ENCODE peak calls at places on chromosomes 1 and 21, in seven cellular contexts. P is AG09309; K is CD4-positive, alpha-beta T cell; G is cardiac muscle cell; Q is CD8-positive, alpha-beta T cell; U is HCT116; A is cardiac fibroblast. M is an unnamed sample.

GRCh38 chr1:210736681-210737080 is 397.3 kb downstream of the KCNH1 start:
- DNase-seq in P (no peak), K (no peak), G (no peak), Q (no peak), U (no peak), A (no peak), M (no peak)

GRCh38 chr1:228349701-228350171 is 56.9 kb downstream of the TRIM11 start:
- DNase-seq in P (no peak), K (no peak), G (no peak), Q (no peak), U (no peak), A (no peak), M (no peak)

GRCh38 chr1:216005916-216006315 is 417.3 kb downstream of the USH2A start:
- DNase-seq in P (no peak), K (no peak), G (no peak), Q (no peak), U (no peak), A (peak), M (no peak)

GRCh38 chr1:51679435-51679834 is 62.5 kb downstream of the OSBPL9 start:
- DNase-seq in P (no peak), K (no peak), G (no peak), Q (no peak), U (no peak), A (no peak), M (no peak)

GRCh38 chr1:161910516-161911077 is 113.1 kb downstream of the OLFML2B start:
- DNase-seq in P (no peak), K (no peak), G (no peak), Q (no peak), U (no peak), A (peak), M (no peak)

GRCh38 chr1:206753141-206753540 is 17.4 kb upstream of the IL19 start:
- DNase-seq in P (no peak), K (no peak), G (no peak), Q (no peak), U (no peak), A (no peak), M (no peak)

GRCh38 chr21:36589352-36589971 is 109.5 kb upstream of the SIM2 start:
- DNase-seq in P (no peak), K (no peak), G (no peak), Q (no peak), U (peak), A (peak), M (no peak)

GRCh38 chr1:3164671-3165070 is 95.7 kb downstream of the PRDM16 start:
- DNase-seq in P (no peak), K (no peak), G (no peak), Q (no peak), U (no peak), A (no peak), M (no peak)

GRCh38 chr1:101371259-101371658 is 134.4 kb downstream of the S1PR1 start:
- DNase-seq in P (no peak), K (no peak), G (no peak), Q (no peak), U (peak), A (peak), M (no peak)

GRCh38 chr1:155466996-155467395 is 95.6 kb downstream of the ASH1L start:
- DNase-seq in P (no peak), K (no peak), G (no peak), Q (no peak), U (no peak), A (peak), M (no peak)

GRCh38 chr1:1040004-1040991 is 20.4 kb downstream of the AGRN start:
- DNase-seq in P (peak), K (peak), G (peak), Q (peak), U (peak), A (peak), M (peak)

GRCh38 chr1:26409191-26409751 is 1.3 kb upstream of the LIN28A start:
- DNase-seq in P (no peak), K (no peak), G (peak), Q (no peak), U (no peak), A (no peak), M (peak)

GRCh38 chr1:200659269-200659668 is 10.4 kb downstream of the DDX59 start:
- DNase-seq in P (no peak), K (no peak), G (no peak), Q (no peak), U (peak), A (no peak), M (no peak)

GRCh38 chr21:16535100-16535418 is 805.3 kb downstream of the USP25 start:
- DNase-seq in P (peak), K (no peak), G (no peak), Q (no peak), U (no peak), A (peak), M (no peak)

GRCh38 chr1:113870778-113871177 is 734 bp downstream of the PTPN22 start:
- DNase-seq in P (no peak), K (no peak), G (no peak), Q (no peak), U (no peak), A (no peak), M (no peak)

GRCh38 chr1:233217832-233218231 is 77.7 kb downstream of the PCNX2 start:
- DNase-seq in P (no peak), K (no peak), G (no peak), Q (no peak), U (no peak), A (no peak), M (no peak)

GRCh38 chr1:196502437-196502836 is 105.8 kb downstream of the KCNT2 start:
- DNase-seq in P (no peak), K (no peak), G (no peak), Q (no peak), U (no peak), A (no peak), M (no peak)

GRCh38 chr1:44073528-44073927 is 42.3 kb upstream of the SLC6A9 start:
- DNase-seq in P (no peak), K (no peak), G (no peak), Q (no peak), U (no peak), A (no peak), M (no peak)

GRCh38 chr1:233631810-233632375 is 18.0 kb downstream of the KCNK1 start:
- DNase-seq in P (no peak), K (no peak), G (no peak), Q (no peak), U (no peak), A (no peak), M (no peak)

GRCh38 chr1:116708255-116708900 is 40.8 kb upstream of the IGSF3 start:
- DNase-seq in P (no peak), K (no peak), G (no peak), Q (no peak), U (no peak), A (no peak), M (no peak)

GRCh38 chr21:45333583-45334121 is 46.0 kb upstream of the POFUT2 start:
- DNase-seq in P (no peak), K (no peak), G (no peak), Q (no peak), U (no peak), A (no peak), M (no peak)

GRCh38 chr21:45153358-45154318 is 79.3 kb downstream of the ADARB1 start:
- DNase-seq in P (no peak), K (no peak), G (no peak), Q (no peak), U (no peak), A (no peak), M (no peak)

GRCh38 chr1:42914092-42914625 is 44.5 kb downstream of the SLC2A1 start:
- DNase-seq in P (no peak), K (no peak), G (no peak), Q (no peak), U (no peak), A (no peak), M (no peak)

GRCh38 chr1:41859686-41860085 is 59.0 kb downstream of the HIVEP3 start:
- DNase-seq in P (no peak), K (no peak), G (no peak), Q (no peak), U (no peak), A (no peak), M (no peak)

GRCh38 chr1:55288245-55288644 is 73.1 kb upstream of the USP24 start:
- DNase-seq in P (no peak), K (no peak), G (no peak), Q (no peak), U (no peak), A (no peak), M (no peak)

GRCh38 chr1:55287732-55288131 is 72.6 kb upstream of the USP24 start:
- DNase-seq in P (no peak), K (no peak), G (no peak), Q (no peak), U (no peak), A (no peak), M (no peak)

GRCh38 chr1:55286851-55287602 is 71.9 kb upstream of the USP24 start:
- DNase-seq in P (no peak), K (no peak), G (no peak), Q (no peak), U (no peak), A (peak), M (no peak)

GRCh38 chr1:55289042-55289441 is 73.9 kb upstream of the USP24 start:
- DNase-seq in P (no peak), K (no peak), G (no peak), Q (no peak), U (no peak), A (no peak), M (no peak)

GRCh38 chr1:55289614-55290013 is 74.5 kb upstream of the USP24 start:
- DNase-seq in P (no peak), K (no peak), G (no peak), Q (no peak), U (no peak), A (no peak), M (no peak)
- TF ChIP-seq CTCF in P (no peak), K (no peak), G (no peak), Q (no peak), U (no peak), A (peak), M (no peak)

DNA sequence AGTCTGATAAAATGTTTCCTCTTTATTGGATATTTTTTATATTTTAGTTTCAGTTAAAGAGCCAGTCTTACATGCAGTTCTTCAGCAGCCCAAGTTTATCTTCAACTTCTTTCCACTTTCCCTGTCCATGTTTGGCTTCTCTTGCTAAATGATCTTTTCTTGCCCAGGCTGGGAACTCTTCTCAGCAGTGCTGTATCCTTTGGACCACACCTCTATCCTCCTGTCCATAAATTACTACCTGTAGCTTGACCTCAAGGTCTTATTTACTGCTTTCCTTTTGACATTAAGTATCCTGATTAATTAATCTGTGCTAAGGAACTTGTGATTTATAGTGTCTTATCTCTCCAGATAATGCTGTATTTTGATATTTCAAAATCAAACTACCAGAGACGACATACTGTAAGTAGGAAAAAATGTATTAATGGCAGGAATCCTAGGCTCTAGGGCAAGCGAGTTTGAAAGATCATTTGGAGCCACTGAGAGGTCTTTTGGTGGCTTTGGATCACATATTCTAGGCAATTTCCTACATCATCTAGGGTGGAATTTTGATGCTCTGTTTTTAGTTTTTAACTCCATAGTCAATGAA is 20.5 kb upstream of the PDC start:
- DNase-seq in P (no peak), K (no peak), G (no peak), Q (no peak), U (no peak), A (no peak), M (no peak)
- TF ChIP-seq CTCF in P (no peak), K (no peak), G (no peak), Q (no peak), U (no peak), A (no peak), M (no peak)

DNA sequence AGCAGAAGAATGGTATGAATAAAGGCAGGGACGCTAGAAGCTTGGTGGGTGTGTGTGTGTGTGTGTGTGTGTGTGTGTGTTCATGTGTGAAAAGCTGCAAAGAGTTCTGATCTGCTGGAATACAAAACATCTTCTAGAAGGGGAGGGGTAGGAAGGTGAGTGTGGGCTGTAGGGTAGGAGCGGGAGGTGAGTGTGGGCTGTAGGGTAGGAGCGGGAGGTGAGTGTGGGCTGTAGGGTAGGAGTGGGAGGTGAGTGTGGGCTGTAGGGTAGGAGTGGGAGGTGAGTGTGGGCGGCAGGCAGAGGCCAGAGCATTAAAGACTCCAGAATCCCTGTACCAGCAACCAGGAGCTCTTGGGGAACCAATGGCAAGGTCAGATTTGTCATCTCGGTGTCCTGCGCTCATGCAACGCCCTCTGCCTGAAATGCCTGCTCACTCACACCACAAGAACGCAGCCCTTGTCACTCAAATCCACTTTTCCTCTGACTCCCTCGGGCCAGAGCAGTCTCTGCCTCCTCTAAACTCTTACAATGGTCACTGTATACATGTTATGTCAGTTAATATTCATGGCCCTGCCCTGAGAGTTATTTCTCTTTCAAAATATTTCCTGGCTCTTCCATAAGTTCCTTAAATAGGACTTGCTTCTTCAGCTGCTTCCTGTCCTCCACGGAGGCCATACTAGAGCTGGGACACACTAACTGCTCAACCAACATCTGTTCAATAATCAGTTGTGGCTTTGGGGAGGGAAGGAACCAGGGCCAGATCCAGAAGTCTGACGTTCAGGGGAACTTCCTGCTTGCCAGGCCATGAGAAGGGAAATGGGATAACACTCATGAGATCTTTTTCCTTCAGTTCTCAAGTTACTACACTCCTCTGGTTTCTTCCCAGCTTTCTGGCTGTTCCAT is 53.6 kb upstream of the ZNF644 start:
- DNase-seq in P (no peak), K (no peak), G (no peak), Q (no peak), U (no peak), A (no peak), M (no peak)
- TF ChIP-seq CTCF in P (no peak), K (no peak), G (no peak), Q (no peak), U (no peak), A (no peak), M (no peak)

GRCh38 chr1:23554481-23555224 is 4.6 kb downstream of the ID3 start:
- DNase-seq in P (no peak), K (peak), G (peak), Q (peak), U (peak), A (peak), M (peak)

GRCh38 chr1:23556661-23557470 is 2.4 kb downstream of the ID3 start:
- DNase-seq in P (peak), K (no peak), G (peak), Q (peak), U (peak), A (peak), M (no peak)

GRCh38 chr1:23553896-23554480 is 5.3 kb downstream of the ID3 start:
- DNase-seq in P (no peak), K (no peak), G (no peak), Q (no peak), U (no peak), A (no peak), M (no peak)

GRCh38 chr1:23555949-23556640 is 3.2 kb downstream of the ID3 start:
- DNase-seq in P (peak), K (no peak), G (peak), Q (no peak), U (peak), A (peak), M (no peak)

GRCh38 chr1:23555225-23555801 is 4.0 kb downstream of the ID3 start:
- DNase-seq in P (no peak), K (no peak), G (peak), Q (no peak), U (no peak), A (peak), M (no peak)
- TF ChIP-seq CTCF in P (no peak), K (no peak), G (no peak), Q (no peak), U (no peak), A (no peak), M (peak)

DNA sequence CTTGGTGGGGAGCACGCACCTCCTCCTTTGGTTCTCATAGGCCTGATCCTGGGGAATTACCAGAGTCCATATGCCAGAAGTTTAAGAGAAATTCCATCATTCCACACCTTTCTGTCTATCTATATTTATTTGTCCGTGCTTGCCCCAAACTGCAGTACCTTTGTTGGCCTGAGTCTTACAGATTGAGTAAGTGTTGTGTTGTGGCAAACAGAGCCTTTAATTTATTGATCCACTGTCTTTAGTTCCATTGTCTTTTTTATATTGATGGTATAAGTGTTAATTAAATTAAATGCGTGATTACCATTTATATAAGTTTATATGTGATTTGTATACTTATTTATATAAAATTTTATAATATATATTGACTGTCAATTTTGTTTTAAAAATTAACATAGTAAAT is 4.9 kb downstream of the SH3BGR start:
- DNase-seq in P (no peak), K (no peak), G (no peak), Q (no peak), U (no peak), A (no peak), M (no peak)
- TF ChIP-seq CTCF in P (peak), K (no peak), G (no peak), Q (no peak), U (no peak), A (peak), M (peak)

DNA sequence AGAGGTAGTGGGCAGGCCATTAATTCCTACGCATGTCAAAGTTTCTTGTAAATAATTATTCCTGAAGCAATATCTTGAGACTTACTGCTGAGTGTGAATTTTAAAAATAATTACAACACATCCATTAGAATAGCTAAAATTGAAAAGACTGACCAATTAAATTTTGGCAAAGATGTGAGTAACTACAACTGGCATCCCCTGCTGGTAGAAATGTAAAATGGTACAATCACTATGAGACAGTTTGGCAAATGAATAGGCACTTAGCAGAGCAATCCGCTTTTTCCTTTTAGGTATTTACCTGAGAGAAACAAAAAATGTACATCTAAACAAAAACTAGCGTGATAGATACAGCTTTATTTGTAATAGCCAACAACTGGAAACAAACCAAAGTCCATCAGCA is 798.9 kb downstream of the BRINP3 start:
- DNase-seq in P (no peak), K (no peak), G (no peak), Q (no peak), U (no peak), A (peak), M (no peak)
- TF ChIP-seq CTCF in P (no peak), K (no peak), G (peak), Q (no peak), U (no peak), A (no peak), M (peak)

DNA sequence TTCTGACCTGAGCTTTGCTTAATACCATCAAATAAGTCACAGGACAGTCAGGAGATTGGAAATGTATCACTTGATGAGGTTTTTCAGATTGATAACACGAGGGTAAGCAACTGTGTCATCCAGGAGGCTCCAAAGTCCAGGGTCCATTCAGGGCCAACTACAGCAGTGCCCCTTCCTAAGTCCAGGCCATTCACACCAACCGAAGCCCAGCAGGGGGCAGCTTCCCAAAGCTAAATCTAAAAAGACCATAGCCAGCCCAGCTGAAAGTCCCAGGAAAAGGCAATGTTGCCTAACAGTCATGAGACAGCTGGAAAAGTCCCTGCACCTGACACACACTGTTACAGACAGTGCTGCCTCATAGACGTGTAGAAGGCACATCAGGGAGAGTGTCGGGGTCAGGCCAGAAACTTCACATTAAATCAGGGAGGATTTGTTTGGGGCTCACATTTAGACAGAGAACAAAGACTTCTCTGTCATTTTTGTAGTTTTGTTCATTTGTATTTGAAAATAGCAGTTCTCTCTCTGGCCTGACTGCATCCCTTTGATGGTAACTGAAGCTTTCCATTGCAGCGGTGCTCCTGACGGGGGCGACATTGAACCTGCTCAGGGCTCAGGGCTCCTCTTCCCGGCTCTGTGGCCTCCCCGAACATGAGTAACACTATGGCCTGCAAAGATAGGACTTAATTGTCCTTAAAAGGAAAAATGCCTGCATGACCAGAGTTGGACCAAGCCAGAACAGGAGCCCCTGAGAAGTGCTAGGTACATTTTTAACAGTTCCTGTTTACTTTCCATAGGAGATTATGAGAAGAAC is 200.4 kb downstream of the NRIP1 start:
- DNase-seq in P (peak), K (no peak), G (peak), Q (peak), U (no peak), A (peak), M (peak)
- TF ChIP-seq CTCF in P (peak), K (peak), G (peak), Q (no peak), U (peak), A (peak), M (peak)